ENCODE peak calls at places on chromosome 15, in five cellular contexts. I is activated T-helper 1 cell treated with anti-CD3 and anti-CD28 coated beads, Interleukin-12 subunit alpha, Interleukin-12 subunit beta, Interleukin-2, Interleukin-4 antibody, amounts not matched to agents 30 ng/mL and 10 ng/mL and 1 ng/mL, durations not matched to agents 14 hours and 24 hours and 36 hours; A is GM12865; N is iris pigment epithelial cell; R is epithelial cell of esophagus. C is an unnamed sample.

GRCh38 chr15:38876621-38877020 is 312.0 kb upstream of the RASGRP1 start:
- DNase-seq in I (no peak), A (no peak), N (no peak), R (no peak), C (no peak)

GRCh38 chr15:38853608-38854007 is 289.0 kb upstream of the RASGRP1 start:
- DNase-seq in I (no peak), A (peak), N (peak), R (peak), C (no peak)

GRCh38 chr15:92818658-92819311 is 81.3 kb upstream of the CHD2 start:
- DNase-seq in I (no peak), A (peak), N (no peak), R (peak), C (peak)

GRCh38 chr15:26838742-26839460 is 28.0 kb upstream of the GABRA5 start:
- DNase-seq in I (no peak), A (no peak), N (no peak), R (no peak), C (no peak)

GRCh38 chr15:73341886-73342600 is 26.7 kb downstream of the HCN4 start:
- DNase-seq in I (no peak), A (no peak), N (no peak), R (no peak), C (no peak)

GRCh38 chr15:88650556-88650955 is 11.7 kb downstream of the ISG20 start:
- DNase-seq in I (no peak), A (peak), N (no peak), R (no peak), C (no peak)

GRCh38 chr15:58396181-58396580 is 35.6 kb upstream of the LIPC start:
- DNase-seq in I (no peak), A (no peak), N (peak), R (peak), C (no peak)

GRCh38 chr15:44535509-44536297 is 1.2 kb upstream of the EIF3J start:
- DNase-seq in I (peak), A (peak), N (no peak), R (peak), C (no peak)

GRCh38 chr15:48602358-48603122 is 43.0 kb downstream of the FBN1 start:
- DNase-seq in I (no peak), A (no peak), N (peak), R (peak), C (no peak)

GRCh38 chr15:25711691-25712090 is 151.4 kb downstream of the ATP10A start:
- DNase-seq in I (no peak), A (no peak), N (no peak), R (no peak), C (no peak)

GRCh38 chr15:85956515-85957275 is 123.0 kb upstream of the AGBL1 start:
- DNase-seq in I (no peak), A (no peak), N (no peak), R (no peak), C (no peak)

GRCh38 chr15:80489030-80489594 is 84.9 kb downstream of the ARNT2 start:
- DNase-seq in I (no peak), A (no peak), N (peak), R (peak), C (no peak)

GRCh38 chr15:63405683-63406456 is 24.2 kb upstream of the CA12 start:
- DNase-seq in I (no peak), A (no peak), N (no peak), R (no peak), C (no peak)

GRCh38 chr15:74958908-74959642 is 2.5 kb upstream of the RPP25 start:
- DNase-seq in I (no peak), A (no peak), N (no peak), R (no peak), C (no peak)

GRCh38 chr15:67472957-67473356 is 48.0 kb upstream of the C15orf61 start:
- DNase-seq in I (no peak), A (no peak), N (peak), R (peak), C (no peak)

GRCh38 chr15:100968043-100968966 is 49.1 kb downstream of the LRRK1 start:
- DNase-seq in I (no peak), A (peak), N (peak), R (peak), C (no peak)

GRCh38 chr15:36877796-36878744 is 222.3 kb downstream of the MEIS2 start:
- DNase-seq in I (no peak), A (peak), N (no peak), R (no peak), C (no peak)

GRCh38 chr15:25596644-25597562 is 158.1 kb upstream of the UBE3A start:
- DNase-seq in I (no peak), A (no peak), N (no peak), R (no peak), C (no peak)

GRCh38 chr15:58510715-58511465 is 79.1 kb downstream of the LIPC start:
- DNase-seq in I (no peak), A (no peak), N (peak), R (peak), C (no peak)

GRCh38 chr15:88181613-88182012 is 74.9 kb downstream of the NTRK3 start:
- DNase-seq in I (no peak), A (no peak), N (no peak), R (no peak), C (no peak)